ENCODE peak calls at places on chromosomes 3 and 15, in nine cellular contexts. One of them, this sample, is unnamed. For H3K9me3, the result is how much of the 10 kb centered on the place peaks cover.

GRCh38 chr3:22555753-22556152 is 647.4 kb upstream of the UBE2E2 start:
- DNase-seq in aorta: no peak
- DNase-seq in GM23248: no peak
- DNase-seq in prostate gland: no peak
- DNase-seq in CD4-positive, alpha-beta T cell: no peak
- DNase-seq in IMR-90: no peak
- DNase-seq in esophagus squamous epithelium: no peak
- DNase-seq in H9: no peak
- DNase-seq in HCT116: no peak
- DNase-seq in this sample: no peak

GRCh38 chr3:60216462-60216861 is 1034.8 kb downstream of the FHIT start:
- DNase-seq in aorta: no peak
- DNase-seq in GM23248: no peak
- DNase-seq in prostate gland: no peak
- DNase-seq in CD4-positive, alpha-beta T cell: no peak
- DNase-seq in IMR-90: no peak
- DNase-seq in esophagus squamous epithelium: no peak
- DNase-seq in H9: no peak
- DNase-seq in HCT116: no peak
- DNase-seq in this sample: no peak

GRCh38 chr15:101698314-101698713 is 26.0 kb downstream of the TARS3 start:
- DNase-seq in aorta: no peak
- DNase-seq in GM23248: peak
- DNase-seq in prostate gland: no peak
- DNase-seq in CD4-positive, alpha-beta T cell: no peak
- DNase-seq in IMR-90: peak
- DNase-seq in esophagus squamous epithelium: no peak
- DNase-seq in H9: no peak
- DNase-seq in HCT116: no peak
- DNase-seq in this sample: no peak

GRCh38 chr15:91196768-91197167 is 96.7 kb downstream of the SV2B start:
- DNase-seq in aorta: no peak
- DNase-seq in GM23248: no peak
- DNase-seq in prostate gland: no peak
- DNase-seq in CD4-positive, alpha-beta T cell: no peak
- DNase-seq in IMR-90: no peak
- DNase-seq in esophagus squamous epithelium: no peak
- DNase-seq in H9: no peak
- DNase-seq in HCT116: no peak
- DNase-seq in this sample: no peak

GRCh38 chr15:29470794-29471193 is 201.2 kb upstream of the NSMCE3 start:
- DNase-seq in aorta: no peak
- DNase-seq in GM23248: no peak
- DNase-seq in prostate gland: peak
- DNase-seq in CD4-positive, alpha-beta T cell: no peak
- DNase-seq in IMR-90: no peak
- DNase-seq in esophagus squamous epithelium: no peak
- DNase-seq in H9: no peak
- DNase-seq in HCT116: no peak
- DNase-seq in this sample: no peak

GRCh38 chr3:5613580-5613979 is 426.1 kb downstream of the EDEM1 start:
- DNase-seq in aorta: no peak
- DNase-seq in GM23248: no peak
- DNase-seq in prostate gland: no peak
- DNase-seq in CD4-positive, alpha-beta T cell: no peak
- DNase-seq in IMR-90: no peak
- DNase-seq in esophagus squamous epithelium: no peak
- DNase-seq in H9: no peak
- DNase-seq in HCT116: no peak
- DNase-seq in this sample: no peak

GRCh38 chr3:30686799-30687198 is 80.4 kb downstream of the TGFBR2 start:
- DNase-seq in aorta: no peak
- DNase-seq in GM23248: no peak
- DNase-seq in prostate gland: no peak
- DNase-seq in CD4-positive, alpha-beta T cell: no peak
- DNase-seq in IMR-90: no peak
- DNase-seq in esophagus squamous epithelium: no peak
- DNase-seq in H9: no peak
- DNase-seq in HCT116: no peak
- DNase-seq in this sample: no peak

GRCh38 chr3:52455283-52456168 is at the start of gene NISCH:
- DNase-seq in aorta: peak
- DNase-seq in GM23248: peak
- DNase-seq in prostate gland: peak
- DNase-seq in CD4-positive, alpha-beta T cell: peak
- DNase-seq in IMR-90: peak
- DNase-seq in esophagus squamous epithelium: peak
- DNase-seq in H9: peak
- DNase-seq in HCT116: peak
- DNase-seq in this sample: peak

GRCh38 chr3:98333989-98334606 is 19.6 kb upstream of the OR5K4 start:
- DNase-seq in aorta: no peak
- DNase-seq in GM23248: no peak
- DNase-seq in prostate gland: no peak
- DNase-seq in CD4-positive, alpha-beta T cell: no peak
- DNase-seq in IMR-90: peak
- DNase-seq in esophagus squamous epithelium: no peak
- DNase-seq in H9: no peak
- DNase-seq in HCT116: peak
- DNase-seq in this sample: no peak

GRCh38 chr3:9420850-9421549 is 23.6 kb downstream of the SETD5 start:
- DNase-seq in aorta: no peak
- DNase-seq in GM23248: peak
- DNase-seq in prostate gland: no peak
- DNase-seq in CD4-positive, alpha-beta T cell: no peak
- DNase-seq in IMR-90: peak
- DNase-seq in esophagus squamous epithelium: no peak
- DNase-seq in H9: no peak
- DNase-seq in HCT116: no peak
- DNase-seq in this sample: no peak

GRCh38 chr15:28260317-28260716 is 61.7 kb downstream of the HERC2 start:
- DNase-seq in aorta: no peak
- DNase-seq in GM23248: no peak
- DNase-seq in prostate gland: no peak
- DNase-seq in CD4-positive, alpha-beta T cell: no peak
- DNase-seq in IMR-90: no peak
- DNase-seq in esophagus squamous epithelium: no peak
- DNase-seq in H9: no peak
- DNase-seq in HCT116: no peak
- DNase-seq in this sample: no peak

GRCh38 chr15:67149859-67150824 is 84.7 kb downstream of the SMAD3 start:
- DNase-seq in aorta: peak
- DNase-seq in GM23248: peak
- DNase-seq in prostate gland: no peak
- DNase-seq in CD4-positive, alpha-beta T cell: no peak
- DNase-seq in IMR-90: peak
- DNase-seq in esophagus squamous epithelium: no peak
- DNase-seq in H9: peak
- DNase-seq in HCT116: peak
- DNase-seq in this sample: peak

GRCh38 chr3:191143224-191143623 is 55.8 kb upstream of the OSTN start:
- DNase-seq in aorta: no peak
- DNase-seq in GM23248: no peak
- DNase-seq in prostate gland: no peak
- DNase-seq in CD4-positive, alpha-beta T cell: no peak
- DNase-seq in IMR-90: no peak
- DNase-seq in esophagus squamous epithelium: no peak
- DNase-seq in H9: no peak
- DNase-seq in HCT116: no peak
- DNase-seq in this sample: no peak

GRCh38 chr3:16101295-16102186 is 72.9 kb upstream of the GALNT15 start:
- DNase-seq in aorta: no peak
- DNase-seq in GM23248: peak
- DNase-seq in prostate gland: no peak
- DNase-seq in CD4-positive, alpha-beta T cell: no peak
- DNase-seq in IMR-90: peak
- DNase-seq in esophagus squamous epithelium: no peak
- DNase-seq in H9: no peak
- DNase-seq in HCT116: peak
- DNase-seq in this sample: no peak

GRCh38 chr15:93378547-93378946 is 289.5 kb upstream of the RGMA start:
- DNase-seq in aorta: no peak
- DNase-seq in GM23248: no peak
- DNase-seq in prostate gland: no peak
- DNase-seq in CD4-positive, alpha-beta T cell: no peak
- DNase-seq in IMR-90: no peak
- DNase-seq in esophagus squamous epithelium: no peak
- DNase-seq in H9: no peak
- DNase-seq in HCT116: no peak
- DNase-seq in this sample: no peak

GRCh38 chr15:75200765-75201608 is 695 bp upstream of the C15orf39 start:
- DNase-seq in aorta: no peak
- DNase-seq in GM23248: peak
- DNase-seq in prostate gland: peak
- DNase-seq in CD4-positive, alpha-beta T cell: peak
- DNase-seq in IMR-90: no peak
- DNase-seq in esophagus squamous epithelium: no peak
- DNase-seq in H9: peak
- DNase-seq in HCT116: peak
- DNase-seq in this sample: no peak

GRCh38 chr3:128269131-128269775 is 116.0 kb downstream of the EEFSEC start:
- DNase-seq in aorta: no peak
- DNase-seq in GM23248: no peak
- DNase-seq in prostate gland: no peak
- DNase-seq in CD4-positive, alpha-beta T cell: no peak
- DNase-seq in IMR-90: no peak
- DNase-seq in esophagus squamous epithelium: no peak
- DNase-seq in H9: peak
- DNase-seq in HCT116: no peak
- DNase-seq in this sample: no peak

DNA sequence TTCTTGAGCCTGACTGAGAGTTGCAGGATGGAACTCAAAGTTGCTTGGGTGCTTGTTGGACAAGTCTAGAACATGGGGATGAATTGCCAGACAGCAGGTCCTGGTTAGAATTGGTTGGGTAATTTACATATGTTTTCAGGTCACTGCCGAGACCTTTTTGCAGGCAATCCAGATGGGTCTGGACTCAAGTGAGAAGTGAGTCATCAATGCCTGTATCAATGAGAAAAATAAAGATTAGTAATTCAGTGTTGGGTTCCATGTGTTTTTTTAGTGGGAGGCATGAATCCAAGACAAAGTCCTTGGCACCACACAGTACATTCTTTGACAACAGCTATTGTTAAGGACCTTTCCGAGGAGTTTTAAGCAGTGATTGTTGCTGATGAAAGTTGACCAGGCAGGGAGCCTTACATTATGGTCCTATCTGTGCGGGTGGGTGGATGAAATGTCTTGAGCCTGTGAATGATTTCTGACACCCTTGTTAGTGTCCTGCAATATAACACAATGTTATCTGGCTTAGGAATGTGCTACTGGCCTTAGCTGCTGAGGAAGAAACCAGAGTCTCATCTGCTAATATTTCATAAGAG is 77.7 kb downstream of the CRYGS start:
- DNase-seq in aorta: no peak
- DNase-seq in GM23248: peak
- DNase-seq in prostate gland: no peak
- DNase-seq in CD4-positive, alpha-beta T cell: no peak
- DNase-seq in IMR-90: no peak
- DNase-seq in esophagus squamous epithelium: no peak
- DNase-seq in H9: no peak
- DNase-seq in HCT116: no peak
- DNase-seq in this sample: no peak
- H3K9me3 ChIP-seq in aorta: under half
- H3K9me3 ChIP-seq in GM23248: under half
- H3K9me3 ChIP-seq in prostate gland: under half
- H3K9me3 ChIP-seq in CD4-positive, alpha-beta T cell: under half
- H3K9me3 ChIP-seq in IMR-90: under half
- H3K9me3 ChIP-seq in esophagus squamous epithelium: under half
- H3K9me3 ChIP-seq in H9: under half
- H3K9me3 ChIP-seq in HCT116: under half
- H3K9me3 ChIP-seq in this sample: under half

DNA sequence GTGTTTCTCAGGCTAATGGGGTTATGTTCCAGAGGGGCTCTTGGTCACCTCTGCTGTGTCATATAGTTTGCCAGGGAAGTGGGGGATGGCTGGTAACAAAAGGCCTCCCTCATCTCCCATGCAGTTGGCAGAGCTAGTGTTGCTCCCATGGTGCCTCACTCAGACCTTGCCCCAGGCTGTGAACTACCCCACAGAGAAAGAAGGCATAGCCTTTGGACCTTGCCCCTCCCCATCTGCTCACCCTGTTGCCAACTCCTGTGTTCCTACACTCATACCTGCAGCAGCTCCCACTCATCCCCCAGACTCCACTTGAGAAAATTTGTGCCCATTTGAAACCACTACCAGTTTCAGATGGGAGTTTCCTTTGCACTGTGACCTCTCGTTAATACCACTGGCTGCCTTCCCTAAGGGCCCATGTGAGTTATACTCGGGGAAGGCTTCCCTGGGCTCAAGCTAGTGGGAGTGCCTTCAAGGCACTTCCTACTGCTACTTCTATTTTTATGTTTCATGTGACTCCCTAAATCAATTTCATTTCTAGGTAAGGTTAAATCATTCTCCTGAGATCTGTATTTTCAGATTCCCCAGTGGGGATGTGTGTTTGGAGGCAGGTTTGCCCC is 25.3 kb upstream of the COPB2 start:
- DNase-seq in aorta: no peak
- DNase-seq in GM23248: no peak
- DNase-seq in prostate gland: no peak
- DNase-seq in CD4-positive, alpha-beta T cell: no peak
- DNase-seq in IMR-90: no peak
- DNase-seq in esophagus squamous epithelium: no peak
- DNase-seq in H9: no peak
- DNase-seq in HCT116: no peak
- DNase-seq in this sample: no peak
- H3K9me3 ChIP-seq in aorta: under half
- H3K9me3 ChIP-seq in GM23248: under half
- H3K9me3 ChIP-seq in prostate gland: under half
- H3K9me3 ChIP-seq in CD4-positive, alpha-beta T cell: under half
- H3K9me3 ChIP-seq in IMR-90: under half
- H3K9me3 ChIP-seq in esophagus squamous epithelium: under half
- H3K9me3 ChIP-seq in H9: under half
- H3K9me3 ChIP-seq in HCT116: under half
- H3K9me3 ChIP-seq in this sample: under half

DNA sequence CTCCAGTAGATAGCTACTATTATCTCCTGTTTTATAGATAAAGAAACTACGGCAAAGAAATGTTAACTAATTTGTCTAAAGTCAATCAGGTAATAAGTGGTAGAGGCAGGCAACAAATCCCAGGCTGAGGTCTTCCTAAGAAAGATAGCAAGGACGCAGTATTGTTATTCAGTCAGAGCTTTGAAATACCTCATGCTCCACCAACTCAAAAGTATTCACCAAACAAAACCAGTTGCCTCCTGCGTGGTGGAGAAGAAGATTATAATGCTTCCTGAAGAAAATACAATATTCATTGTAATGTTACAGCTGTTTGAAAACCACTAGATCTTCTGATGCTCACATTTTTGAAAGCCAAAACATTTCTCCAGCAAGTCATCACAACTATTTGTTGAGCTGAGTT is 138.2 kb upstream of the CNTN4 start:
- DNase-seq in aorta: no peak
- DNase-seq in GM23248: no peak
- DNase-seq in prostate gland: no peak
- DNase-seq in CD4-positive, alpha-beta T cell: no peak
- DNase-seq in IMR-90: no peak
- DNase-seq in esophagus squamous epithelium: no peak
- DNase-seq in H9: no peak
- DNase-seq in HCT116: no peak
- DNase-seq in this sample: no peak
- H3K9me3 ChIP-seq in aorta: under half
- H3K9me3 ChIP-seq in GM23248: under half
- H3K9me3 ChIP-seq in prostate gland: under half
- H3K9me3 ChIP-seq in CD4-positive, alpha-beta T cell: under half
- H3K9me3 ChIP-seq in IMR-90: under half
- H3K9me3 ChIP-seq in esophagus squamous epithelium: under half
- H3K9me3 ChIP-seq in H9: under half
- H3K9me3 ChIP-seq in HCT116: under half
- H3K9me3 ChIP-seq in this sample: under half

GRCh38 chr15:45030743-45031142 is 7.7 kb downstream of the SORD start:
- DNase-seq in aorta: no peak
- DNase-seq in GM23248: no peak
- DNase-seq in prostate gland: no peak
- DNase-seq in CD4-positive, alpha-beta T cell: no peak
- DNase-seq in IMR-90: no peak
- DNase-seq in esophagus squamous epithelium: no peak
- DNase-seq in H9: no peak
- DNase-seq in HCT116: no peak
- DNase-seq in this sample: no peak
- H3K9me3 ChIP-seq in aorta: under half
- H3K9me3 ChIP-seq in GM23248: under half
- H3K9me3 ChIP-seq in prostate gland: under half
- H3K9me3 ChIP-seq in CD4-positive, alpha-beta T cell: under half
- H3K9me3 ChIP-seq in IMR-90: under half
- H3K9me3 ChIP-seq in esophagus squamous epithelium: under half
- H3K9me3 ChIP-seq in H9: under half
- H3K9me3 ChIP-seq in HCT116: under half
- H3K9me3 ChIP-seq in this sample: under half

This sample was measured in T-helper 17 cell.